ENCODE peak calls at places on chromosomes 6 and 20, in four cellular contexts. P is SK-N-SH; J is cardiac muscle cell; C is CD8-positive, alpha-beta T cell. R is an unnamed sample. For H3K36me3, the result is how much of the 10 kb centered on the place peaks cover.

GRCh38 chr6:108083349-108083748 is 8.8 kb upstream of the OSTM1 start:
- DNase-seq in P (no peak), J (no peak), C (no peak), R (no peak)

GRCh38 chr6:149566372-149567193 is at the start of gene GINM1:
- DNase-seq in C (peak), P (peak), J (peak), R (peak)

GRCh38 chr20:61808497-61808896 is 257.2 kb downstream of the TAF4 start:
- DNase-seq in P (no peak), J (no peak), C (no peak), R (no peak)

GRCh38 chr6:37103169-37104039 is 66.5 kb upstream of the PIM1 start:
- DNase-seq in J (peak), P (peak), C (no peak), R (peak)

GRCh38 chr6:7587631-7588100 is 2.3 kb upstream of the SNRNP48 start:
- DNase-seq in J (no peak), P (no peak), C (no peak), R (no peak)

GRCh38 chr6:28875348-28875747 is 48.4 kb downstream of the TRIM27 start:
- DNase-seq in C (no peak), J (no peak), P (no peak), R (no peak)

GRCh38 chr6:88295663-88296062 is 129.5 kb upstream of the CNR1 start:
- DNase-seq in C (no peak), J (no peak), P (no peak), R (no peak)

GRCh38 chr20:5316188-5317158 is at the start of gene PROKR2:
- DNase-seq in P (peak), J (peak), C (no peak), R (no peak)

GRCh38 chr6:4466260-4466659 is 309.9 kb upstream of the CDYL start:
- DNase-seq in C (no peak), P (no peak), J (no peak), R (no peak)

GRCh38 chr6:4804095-4804494 is 27.9 kb downstream of the CDYL start:
- DNase-seq in C (no peak), P (no peak), J (no peak), R (no peak)

GRCh38 chr6:101085327-101085726 is 204.2 kb upstream of the ASCC3 start:
- DNase-seq in J (no peak), C (no peak), P (no peak), R (no peak)

GRCh38 chr6:166637806-166638458 is 10.9 kb upstream of the RPS6KA2 start:
- DNase-seq in P (no peak), J (no peak), C (no peak), R (no peak)

GRCh38 chr6:101544286-101544685 is 150.8 kb downstream of the GRIK2 start:
- DNase-seq in J (no peak), C (no peak), P (no peak), R (no peak)

GRCh38 chr6:15672291-15672690 is 9.5 kb upstream of the DTNBP1 start:
- DNase-seq in P (no peak), J (no peak), C (no peak), R (no peak)

GRCh38 chr6:34157851-34158250 is 12.0 kb upstream of the GRM4 start:
- DNase-seq in P (peak), J (no peak), C (no peak), R (no peak)

GRCh38 chr6:5871296-5871695 is 135.4 kb downstream of the NRN1 start:
- DNase-seq in P (no peak), J (no peak), C (no peak), R (no peak)

GRCh38 chr20:50267041-50267865 is 76.6 kb downstream of the CEBPB start:
- DNase-seq in C (no peak), J (no peak), P (no peak), R (no peak)

GRCh38 chr6:134853111-134854055 is 96.5 kb downstream of the ALDH8A1 start:
- DNase-seq in J (peak), C (no peak), P (no peak), R (no peak)

GRCh38 chr6:131159578-131159977 is 24.3 kb downstream of the AKAP7 start:
- DNase-seq in C (no peak), P (no peak), J (no peak), R (no peak)

GRCh38 chr6:96299525-96299924 is 222.1 kb upstream of the UFL1 start:
- DNase-seq in P (no peak), J (no peak), C (no peak), R (no peak)

GRCh38 chr6:73506246-73506645 is 14.6 kb downstream of the EEF1A1 start:
- DNase-seq in P (no peak), C (no peak), J (no peak), R (no peak)

GRCh38 chr20:56273491-56273890 is 25.0 kb downstream of the MC3R start:
- DNase-seq in P (no peak), C (no peak), J (no peak), R (no peak)

GRCh38 chr6:81145506-81145905 is 607.0 kb downstream of the TENT5A start:
- DNase-seq in P (no peak), J (no peak), C (no peak), R (no peak)

GRCh38 chr6:167450631-167451030 is 125.7 kb downstream of the TTLL2 start:
- DNase-seq in C (no peak), J (no peak), P (no peak), R (no peak)

GRCh38 chr20:63750807-63751470 is 11.4 kb downstream of the SLC2A4RG start:
- DNase-seq in P (peak), J (no peak), C (peak), R (peak)

GRCh38 chr6:117739869-117740268 is 64.6 kb downstream of the NUS1 start:
- DNase-seq in P (no peak), J (no peak), C (no peak), R (no peak)

GRCh38 chr20:63159826-63160640 is 55.9 kb downstream of the YTHDF1 start:
- DNase-seq in J (no peak), C (no peak), P (no peak), R (no peak)

GRCh38 chr6:15132854-15133670 is 112.8 kb upstream of the JARID2 start:
- DNase-seq in J (no peak), P (no peak), C (no peak), R (no peak)

GRCh38 chr6:53026526-53026925 is 31.4 kb upstream of the GSTA4 start:
- DNase-seq in C (no peak), J (no peak), P (no peak), R (no peak)
- H3K36me3 ChIP-seq in C (under half), J (under half), P (half or more), R (under half)

GRCh38 chr6:158290659-158291058 is 21.6 kb upstream of the TULP4 start:
- DNase-seq in P (no peak), C (peak), J (no peak), R (peak)
- H3K36me3 ChIP-seq in P (under half), C (under half), J (under half), R (under half)

GRCh38 chr6:2434116-2434515 is 188.7 kb upstream of the GMDS start:
- DNase-seq in J (no peak), P (no peak), C (no peak), R (no peak)
- H3K36me3 ChIP-seq in J (under half), P (under half), C (under half), R (under half)

GRCh38 chr6:154800338-154800737 is 67.1 kb downstream of the SCAF8 start:
- DNase-seq in C (no peak), J (no peak), P (no peak), R (no peak)
- H3K36me3 ChIP-seq in C (under half), J (under half), P (half or more), R (under half)

DNA sequence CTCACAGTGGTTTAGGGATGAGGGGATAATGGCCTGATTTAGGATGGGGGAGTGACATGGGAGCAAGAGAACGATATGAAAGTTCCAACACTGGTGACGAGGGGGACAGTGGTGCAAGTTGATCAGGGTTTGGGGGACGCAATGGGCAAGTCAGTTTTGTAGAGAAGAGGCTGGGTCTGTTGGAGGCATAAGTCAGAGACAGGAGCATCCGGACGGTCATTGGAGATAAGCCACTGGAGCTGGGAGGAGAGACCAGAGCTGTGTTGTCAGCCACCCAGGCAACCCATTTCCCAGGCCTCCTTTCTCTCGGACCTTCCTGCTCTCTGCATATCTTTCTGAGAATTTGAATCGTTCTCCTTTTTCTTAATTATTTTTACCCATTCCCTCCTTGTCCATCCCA is 9.5 kb downstream of the DNPH1 start:
- DNase-seq in P (no peak), J (no peak), C (no peak), R (no peak)
- H3K36me3 ChIP-seq in P (under half), J (under half), C (under half), R (under half)

GRCh38 chr6:31483392-31483791 is 14.6 kb upstream of the MICB start:
- DNase-seq in C (no peak), J (no peak), P (no peak), R (no peak)

GRCh38 chr6:31479151-31479932 is 18.6 kb upstream of the MICB start:
- DNase-seq in P (no peak), J (no peak), C (no peak), R (no peak)

GRCh38 chr6:31478186-31478950 is 19.6 kb upstream of the MICB start:
- DNase-seq in P (no peak), J (no peak), C (no peak), R (no peak)

GRCh38 chr6:31479933-31480535 is 17.9 kb upstream of the MICB start:
- DNase-seq in J (no peak), C (no peak), P (no peak), R (no peak)

GRCh38 chr6:31480574-31480973 is 17.4 kb upstream of the MICB start:
- DNase-seq in P (no peak), C (no peak), J (no peak), R (no peak)
- H3K36me3 ChIP-seq in P (under half), C (under half), J (under half), R (under half)

DNA sequence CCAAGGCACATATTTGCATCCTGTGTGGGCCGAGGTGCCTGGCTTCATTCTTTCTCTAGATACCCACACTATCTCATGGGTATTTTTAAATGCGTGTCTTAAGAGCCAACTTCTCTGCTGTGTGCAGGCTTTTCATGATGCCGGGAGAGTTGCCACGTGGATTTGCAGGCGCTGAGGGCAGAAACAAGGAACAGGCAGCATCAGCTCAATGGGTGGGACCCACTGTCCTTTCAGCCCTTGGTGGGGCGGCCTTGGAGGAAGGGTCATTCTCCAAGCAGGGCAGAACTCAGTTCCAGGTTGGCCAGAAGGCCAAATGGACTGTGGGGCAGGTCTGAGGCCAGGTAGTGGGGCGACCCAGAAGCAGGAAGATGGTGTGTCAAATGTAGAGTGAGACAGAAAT is 84.7 kb downstream of the PHACTR3 start:
- DNase-seq in P (no peak), C (no peak), J (no peak), R (no peak)
- H3K36me3 ChIP-seq in P (under half), C (under half), J (under half), R (under half)

R was measured in CD4-positive, alpha-beta memory T cell.